ENCODE peak calls at places on chromosomes 2 and 18, in eight cellular contexts. One of them, this sample, is unnamed.

GRCh38 chr2:35163948-35164347 is 1191.6 kb upstream of the CRIM1 start:
- DNase-seq in heart left ventricle: no peak
- DNase-seq in spleen: no peak
- DNase-seq in sigmoid colon: no peak
- DNase-seq in Peyer's patch: no peak
- DNase-seq in uterus: no peak
- DNase-seq in A549: no peak
- DNase-seq in thyroid gland: no peak
- DNase-seq in this sample: no peak

GRCh38 chr2:151819920-151820319 is 8.3 kb downstream of the ARL5A start:
- DNase-seq in heart left ventricle: no peak
- DNase-seq in spleen: no peak
- DNase-seq in sigmoid colon: no peak
- DNase-seq in Peyer's patch: no peak
- DNase-seq in uterus: no peak
- DNase-seq in A549: no peak
- DNase-seq in thyroid gland: no peak
- DNase-seq in this sample: no peak

GRCh38 chr2:126244937-126245336 is 411.0 kb upstream of the GYPC start:
- DNase-seq in heart left ventricle: peak; percentile 20
- DNase-seq in spleen: no peak
- DNase-seq in sigmoid colon: no peak
- DNase-seq in Peyer's patch: peak; percentile 85
- DNase-seq in uterus: no peak
- DNase-seq in A549: no peak
- DNase-seq in thyroid gland: peak; percentile 25
- DNase-seq in this sample: peak; percentile 6

GRCh38 chr18:9475643-9476580 is 599 bp downstream of the RALBP1 start:
- DNase-seq in heart left ventricle: no peak
- DNase-seq in spleen: no peak
- DNase-seq in sigmoid colon: no peak
- DNase-seq in Peyer's patch: peak; percentile 49
- DNase-seq in uterus: no peak
- DNase-seq in A549: peak; percentile 6
- DNase-seq in thyroid gland: peak; percentile 68
- DNase-seq in this sample: peak; percentile 54

GRCh38 chr18:10398571-10398970 is 55.9 kb upstream of the APCDD1 start:
- DNase-seq in heart left ventricle: no peak
- DNase-seq in spleen: no peak
- DNase-seq in sigmoid colon: no peak
- DNase-seq in Peyer's patch: no peak
- DNase-seq in uterus: no peak
- DNase-seq in A549: no peak
- DNase-seq in thyroid gland: no peak
- DNase-seq in this sample: no peak

GRCh38 chr2:55165567-55165966 is 66.5 kb downstream of the CLHC1 start:
- DNase-seq in heart left ventricle: no peak
- DNase-seq in spleen: no peak
- DNase-seq in sigmoid colon: no peak
- DNase-seq in Peyer's patch: no peak
- DNase-seq in uterus: no peak
- DNase-seq in A549: no peak
- DNase-seq in thyroid gland: peak; percentile 41
- DNase-seq in this sample: peak; percentile 70

GRCh38 chr18:77478619-77479018 is 229.0 kb downstream of the GALR1 start:
- DNase-seq in heart left ventricle: peak; percentile 76
- DNase-seq in spleen: no peak
- DNase-seq in sigmoid colon: peak; percentile 85
- DNase-seq in Peyer's patch: peak; percentile 49
- DNase-seq in uterus: peak; percentile 53
- DNase-seq in A549: no peak
- DNase-seq in thyroid gland: peak; percentile 4
- DNase-seq in this sample: no peak

GRCh38 chr2:33395660-33396249 is 80.7 kb upstream of the RASGRP3 start:
- DNase-seq in heart left ventricle: peak; percentile 23
- DNase-seq in spleen: no peak
- DNase-seq in sigmoid colon: no peak
- DNase-seq in Peyer's patch: peak; percentile 60
- DNase-seq in uterus: peak; percentile 32
- DNase-seq in A549: peak; percentile 26
- DNase-seq in thyroid gland: no peak
- DNase-seq in this sample: no peak

GRCh38 chr2:214731008-214731407 is 78.5 kb downstream of the BARD1 start:
- DNase-seq in heart left ventricle: no peak
- DNase-seq in spleen: no peak
- DNase-seq in sigmoid colon: no peak
- DNase-seq in Peyer's patch: no peak
- DNase-seq in uterus: no peak
- DNase-seq in A549: no peak
- DNase-seq in thyroid gland: peak; percentile 80
- DNase-seq in this sample: no peak

GRCh38 chr18:40852406-40852805 is 1102.6 kb upstream of the PIK3C3 start:
- DNase-seq in heart left ventricle: no peak
- DNase-seq in spleen: no peak
- DNase-seq in sigmoid colon: no peak
- DNase-seq in Peyer's patch: no peak
- DNase-seq in uterus: no peak
- DNase-seq in A549: no peak
- DNase-seq in thyroid gland: no peak
- DNase-seq in this sample: no peak

GRCh38 chr2:11493282-11493681 is 27.3 kb upstream of the E2F6 start:
- DNase-seq in heart left ventricle: no peak
- DNase-seq in spleen: no peak
- DNase-seq in sigmoid colon: no peak
- DNase-seq in Peyer's patch: no peak
- DNase-seq in uterus: no peak
- DNase-seq in A549: no peak
- DNase-seq in thyroid gland: no peak
- DNase-seq in this sample: no peak

GRCh38 chr2:11494310-11494709 is 28.3 kb upstream of the E2F6 start:
- DNase-seq in heart left ventricle: no peak
- DNase-seq in spleen: no peak
- DNase-seq in sigmoid colon: no peak
- DNase-seq in Peyer's patch: no peak
- DNase-seq in uterus: no peak
- DNase-seq in A549: no peak
- DNase-seq in thyroid gland: no peak
- DNase-seq in this sample: no peak

GRCh38 chr2:11496311-11496710 is 30.4 kb upstream of the E2F6 start:
- DNase-seq in heart left ventricle: no peak
- DNase-seq in spleen: no peak
- DNase-seq in sigmoid colon: no peak
- DNase-seq in Peyer's patch: no peak
- DNase-seq in uterus: peak; percentile 13
- DNase-seq in A549: no peak
- DNase-seq in thyroid gland: no peak
- DNase-seq in this sample: no peak

GRCh38 chr2:11498126-11498473 is 32.1 kb upstream of the E2F6 start:
- DNase-seq in heart left ventricle: no peak
- DNase-seq in spleen: no peak
- DNase-seq in sigmoid colon: no peak
- DNase-seq in Peyer's patch: no peak
- DNase-seq in uterus: no peak
- DNase-seq in A549: no peak
- DNase-seq in thyroid gland: no peak
- DNase-seq in this sample: no peak

GRCh38 chr2:11495844-11496271 is 29.9 kb upstream of the E2F6 start:
- DNase-seq in heart left ventricle: peak; percentile 24
- DNase-seq in spleen: peak; percentile 80
- DNase-seq in sigmoid colon: no peak
- DNase-seq in Peyer's patch: no peak
- DNase-seq in uterus: peak; percentile 55
- DNase-seq in A549: no peak
- DNase-seq in thyroid gland: no peak
- DNase-seq in this sample: no peak
- TF ChIP-seq POLR2A in heart left ventricle: no peak
- TF ChIP-seq POLR2A in spleen: no peak
- TF ChIP-seq POLR2A in sigmoid colon: no peak
- TF ChIP-seq POLR2A in Peyer's patch: no peak
- TF ChIP-seq POLR2A in uterus: no peak
- TF ChIP-seq POLR2A in A549: no peak
- TF ChIP-seq POLR2A in thyroid gland: no peak
- TF ChIP-seq POLR2A in this sample: no peak

GRCh38 chr2:226798422-226799210 is 1.0 kb downstream of the IRS1 start:
- DNase-seq in heart left ventricle: peak; percentile 48
- DNase-seq in spleen: peak; percentile 90
- DNase-seq in sigmoid colon: no peak
- DNase-seq in Peyer's patch: peak; percentile 86
- DNase-seq in uterus: peak; percentile 66
- DNase-seq in A549: no peak
- DNase-seq in thyroid gland: peak; percentile 65
- DNase-seq in this sample: no peak

GRCh38 chr2:226796840-226797288 is 2.8 kb downstream of the IRS1 start:
- DNase-seq in heart left ventricle: peak; percentile 49
- DNase-seq in spleen: no peak
- DNase-seq in sigmoid colon: peak; percentile 86
- DNase-seq in Peyer's patch: peak; percentile 53
- DNase-seq in uterus: peak; percentile 75
- DNase-seq in A549: no peak
- DNase-seq in thyroid gland: peak; percentile 77
- DNase-seq in this sample: no peak

GRCh38 chr2:226796012-226796839 is 3.4 kb downstream of the IRS1 start:
- DNase-seq in heart left ventricle: no peak
- DNase-seq in spleen: peak; percentile 78
- DNase-seq in sigmoid colon: peak; percentile 69
- DNase-seq in Peyer's patch: no peak
- DNase-seq in uterus: peak; percentile 31
- DNase-seq in A549: no peak
- DNase-seq in thyroid gland: peak; percentile 37
- DNase-seq in this sample: no peak

GRCh38 chr2:226797989-226798421 is 1.6 kb downstream of the IRS1 start:
- DNase-seq in heart left ventricle: no peak
- DNase-seq in spleen: peak; percentile 78
- DNase-seq in sigmoid colon: peak; percentile 73
- DNase-seq in Peyer's patch: peak; percentile 51
- DNase-seq in uterus: no peak
- DNase-seq in A549: no peak
- DNase-seq in thyroid gland: peak; percentile 35
- DNase-seq in this sample: no peak

DNA sequence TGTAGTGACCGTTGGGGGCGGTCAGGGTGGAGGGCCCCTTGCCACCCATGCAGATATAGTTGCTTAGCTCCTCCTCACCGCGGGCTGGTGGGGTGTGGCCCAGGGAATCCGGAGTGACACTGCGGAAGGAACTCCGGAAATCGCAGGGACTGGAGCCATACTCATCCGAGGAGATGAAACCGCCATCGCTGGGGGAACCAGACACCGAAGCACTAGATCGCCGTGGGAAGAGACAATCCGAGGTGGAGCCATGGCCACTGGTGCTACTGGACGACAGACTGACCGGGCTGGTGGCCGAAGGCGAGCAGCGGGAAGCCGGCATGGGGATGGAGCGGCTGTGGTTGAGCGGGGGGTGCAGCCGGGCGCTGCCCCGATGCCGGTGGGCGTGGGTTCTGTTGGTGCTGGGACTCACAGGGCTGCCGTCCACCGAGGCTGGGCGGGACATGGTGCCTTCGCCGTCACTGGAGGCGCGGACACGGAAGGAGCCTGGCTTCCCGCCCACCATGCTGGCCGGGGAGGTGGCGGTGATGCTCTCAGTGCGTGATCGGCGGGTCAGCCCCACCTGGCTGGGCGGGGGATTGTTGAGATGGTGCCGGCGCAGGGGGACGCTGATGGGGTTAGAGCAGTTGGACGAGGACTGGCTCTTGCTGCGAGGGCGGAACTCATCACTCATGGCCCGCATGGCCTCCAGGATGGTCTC is 2.2 kb downstream of the IRS1 start:
- DNase-seq in heart left ventricle: no peak
- DNase-seq in spleen: peak; percentile 80
- DNase-seq in sigmoid colon: peak; percentile 87
- DNase-seq in Peyer's patch: peak; percentile 58
- DNase-seq in uterus: peak; percentile 58
- DNase-seq in A549: no peak
- DNase-seq in thyroid gland: peak; percentile 69
- DNase-seq in this sample: no peak
- TF ChIP-seq POLR2A in heart left ventricle: no peak
- TF ChIP-seq POLR2A in spleen: no peak
- TF ChIP-seq POLR2A in sigmoid colon: peak; percentile 17
- TF ChIP-seq POLR2A in Peyer's patch: no peak
- TF ChIP-seq POLR2A in uterus: no peak
- TF ChIP-seq POLR2A in A549: no peak
- TF ChIP-seq POLR2A in thyroid gland: no peak
- TF ChIP-seq POLR2A in this sample: no peak

DNA sequence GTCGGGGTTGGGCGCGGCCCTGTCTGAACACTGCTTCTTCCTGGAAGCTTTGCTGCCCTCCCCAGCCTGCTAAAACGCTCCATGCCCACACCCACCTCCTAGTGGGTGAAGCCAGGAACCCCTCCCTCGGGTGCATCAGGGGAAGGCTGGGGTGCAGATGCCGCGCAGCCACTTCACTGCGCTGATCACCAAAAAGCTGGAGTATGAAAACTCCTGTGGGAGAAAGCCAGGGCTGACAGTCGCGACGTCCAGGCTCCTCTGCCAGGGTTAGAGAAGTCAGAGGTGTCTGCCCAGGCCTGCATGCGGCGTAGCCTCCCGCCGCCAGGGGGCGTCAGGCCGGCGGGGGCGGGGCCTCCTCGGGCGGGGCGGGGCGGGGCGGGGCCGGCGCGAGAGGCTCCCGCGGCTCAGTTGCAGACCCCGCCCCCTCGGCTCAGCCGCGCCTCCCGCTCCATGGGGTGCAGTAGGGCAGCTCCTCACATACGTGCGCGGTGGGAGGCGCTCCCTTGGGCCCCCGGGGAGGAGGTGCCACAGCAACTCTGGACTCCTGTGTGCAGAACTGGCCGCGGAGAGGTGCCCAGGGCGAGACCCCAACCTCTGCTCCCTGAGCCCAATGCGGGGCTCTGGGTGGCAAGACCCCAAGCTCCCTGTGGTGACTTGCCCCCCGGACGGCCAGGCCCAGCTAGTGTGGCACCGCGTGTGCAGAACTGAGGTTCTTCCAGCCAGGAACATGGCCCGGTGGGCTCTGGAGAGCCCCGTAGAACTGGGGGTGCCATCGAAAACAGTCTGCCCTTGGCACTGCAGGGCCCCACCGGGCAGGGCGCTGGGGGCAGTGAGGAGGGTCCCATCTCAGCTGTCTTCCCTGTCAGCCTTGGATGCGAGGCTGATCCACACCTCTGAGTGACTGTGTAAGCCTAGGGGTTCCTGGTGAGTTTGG is 1.8 kb upstream of the RNPEPL1 start:
- DNase-seq in heart left ventricle: peak; percentile 93
- DNase-seq in spleen: peak; percentile 99
- DNase-seq in sigmoid colon: peak; percentile 98
- DNase-seq in Peyer's patch: peak; percentile 99
- DNase-seq in uterus: peak; percentile 94
- DNase-seq in A549: no peak
- DNase-seq in thyroid gland: peak; percentile 96
- DNase-seq in this sample: peak; percentile 88
- TF ChIP-seq POLR2A in heart left ventricle: no peak
- TF ChIP-seq POLR2A in spleen: no peak
- TF ChIP-seq POLR2A in sigmoid colon: no peak
- TF ChIP-seq POLR2A in Peyer's patch: peak; percentile 88
- TF ChIP-seq POLR2A in uterus: peak; percentile 53
- TF ChIP-seq POLR2A in A549: peak; percentile 40
- TF ChIP-seq POLR2A in thyroid gland: no peak
- TF ChIP-seq POLR2A in this sample: no peak

DNA sequence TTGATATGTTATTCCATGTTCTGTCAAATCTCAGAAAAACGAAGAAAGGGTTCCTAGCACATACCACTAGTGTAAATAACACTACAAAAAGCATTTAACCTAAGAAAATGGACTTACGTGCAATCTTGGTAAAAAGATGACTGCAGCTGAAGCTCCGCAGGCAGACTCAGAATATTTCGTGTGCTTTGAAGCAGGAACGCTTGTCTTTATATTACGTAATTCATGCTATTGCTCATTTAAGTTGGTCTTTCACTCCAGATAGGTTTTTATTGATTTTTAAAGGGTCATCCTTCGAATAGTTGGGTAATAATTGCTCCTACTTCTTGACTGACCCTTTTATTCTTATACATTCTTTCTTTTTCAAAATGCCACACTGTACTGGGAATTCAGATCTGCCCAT is 44.0 kb downstream of the ID2 start:
- DNase-seq in heart left ventricle: no peak
- DNase-seq in spleen: no peak
- DNase-seq in sigmoid colon: no peak
- DNase-seq in Peyer's patch: no peak
- DNase-seq in uterus: no peak
- DNase-seq in A549: no peak
- DNase-seq in thyroid gland: no peak
- DNase-seq in this sample: no peak
- TF ChIP-seq POLR2A in heart left ventricle: no peak
- TF ChIP-seq POLR2A in spleen: no peak
- TF ChIP-seq POLR2A in sigmoid colon: no peak
- TF ChIP-seq POLR2A in Peyer's patch: no peak
- TF ChIP-seq POLR2A in uterus: no peak
- TF ChIP-seq POLR2A in A549: no peak
- TF ChIP-seq POLR2A in thyroid gland: no peak
- TF ChIP-seq POLR2A in this sample: no peak